ENCODE peak calls at places on chromosomes 13 and 19, in seven cellular contexts. T, Z, H, G, I, U and N are unnamed samples.
A peak's percentile ranks its signal among the peaks of the same experiment; 100 is the strongest.

GRCh38 chr13:78602561-78603239 is 652 bp downstream of the POU4F1 start:
- DNase-seq in T (no peak), U (no peak), H (no peak), Z (no peak), G (peak; percentile 32), I (no peak), N (no peak)

GRCh38 chr19:40620161-40620485 is 19.0 kb downstream of the LTBP4 start:
- DNase-seq in I (no peak), G (no peak), T (no peak), Z (no peak), H (no peak), U (no peak), N (no peak)

GRCh38 chr13:39955560-39955959 is 300.1 kb downstream of the COG6 start:
- DNase-seq in Z (no peak), G (no peak), U (no peak), H (no peak), T (no peak), I (no peak), N (no peak)

GRCh38 chr13:76965759-76966421 is 17.6 kb downstream of the ACOD1 start:
- DNase-seq in U (peak; percentile 21), Z (no peak), T (no peak), H (peak; percentile 72), I (no peak), G (peak; percentile 87), N (no peak)

GRCh38 chr19:9498183-9498902 is at the start of gene ZNF560:
- DNase-seq in H (peak; percentile 11), T (no peak), Z (no peak), U (no peak), I (no peak), G (peak; percentile 94), N (no peak)

GRCh38 chr19:9936151-9937000 is at the start of gene OLFM2:
- DNase-seq in T (peak; percentile 34), Z (no peak), G (peak; percentile 36), I (no peak), H (peak; percentile 56), U (no peak), N (no peak)

GRCh38 chr13:31699650-31700049 is 39.7 kb upstream of the RXFP2 start:
- DNase-seq in Z (no peak), H (no peak), I (no peak), G (no peak), U (peak; percentile 47), T (no peak), N (no peak)

GRCh38 chr13:41654800-41655199 is 197.4 kb downstream of the RGCC start:
- DNase-seq in T (no peak), G (no peak), I (no peak), U (no peak), Z (no peak), H (no peak), N (no peak)

GRCh38 chr19:17942181-17942580 is 9.4 kb downstream of the CCDC124 start:
- DNase-seq in Z (no peak), H (no peak), T (no peak), U (no peak), G (no peak), I (no peak), N (no peak)

GRCh38 chr19:6060600-6061391 is 49.5 kb downstream of the RFX2 start:
- DNase-seq in T (peak; percentile 8), I (no peak), H (no peak), G (peak; percentile 10), U (peak; percentile 61), Z (no peak), N (peak; percentile 91)

GRCh38 chr19:10419646-10420443 is 493 bp upstream of the PDE4A start:
- DNase-seq in G (peak; percentile 30), I (peak; percentile 84), H (no peak), T (no peak), Z (no peak), U (no peak), N (no peak)

GRCh38 chr13:77513719-77514335 is 21.7 kb upstream of the SCEL start:
- DNase-seq in I (no peak), U (no peak), G (no peak), Z (no peak), H (no peak), T (no peak), N (peak; percentile 91)

GRCh38 chr19:58181902-58182576 is 822 bp upstream of the ZNF274 start:
- DNase-seq in I (no peak), G (peak; percentile 86), U (peak; percentile 30), H (peak; percentile 36), Z (no peak), T (peak; percentile 24), N (no peak)

GRCh38 chr13:33004454-33004853 is 11.8 kb upstream of the KL start:
- DNase-seq in H (no peak), I (no peak), T (no peak), Z (no peak), G (peak; percentile 22), U (peak; percentile 32), N (no peak)

GRCh38 chr19:51686171-51686570 is 7.0 kb upstream of the SPACA6 start:
- DNase-seq in T (no peak), H (no peak), I (no peak), G (no peak), Z (no peak), U (no peak), N (no peak)

GRCh38 chr19:52941941-52942370 is 18.7 kb upstream of the ZNF888 start:
- DNase-seq in T (peak; percentile 38), Z (peak; percentile 77), H (peak; percentile 33), G (peak; percentile 28), I (no peak), U (peak; percentile 56), N (no peak)

DNA sequence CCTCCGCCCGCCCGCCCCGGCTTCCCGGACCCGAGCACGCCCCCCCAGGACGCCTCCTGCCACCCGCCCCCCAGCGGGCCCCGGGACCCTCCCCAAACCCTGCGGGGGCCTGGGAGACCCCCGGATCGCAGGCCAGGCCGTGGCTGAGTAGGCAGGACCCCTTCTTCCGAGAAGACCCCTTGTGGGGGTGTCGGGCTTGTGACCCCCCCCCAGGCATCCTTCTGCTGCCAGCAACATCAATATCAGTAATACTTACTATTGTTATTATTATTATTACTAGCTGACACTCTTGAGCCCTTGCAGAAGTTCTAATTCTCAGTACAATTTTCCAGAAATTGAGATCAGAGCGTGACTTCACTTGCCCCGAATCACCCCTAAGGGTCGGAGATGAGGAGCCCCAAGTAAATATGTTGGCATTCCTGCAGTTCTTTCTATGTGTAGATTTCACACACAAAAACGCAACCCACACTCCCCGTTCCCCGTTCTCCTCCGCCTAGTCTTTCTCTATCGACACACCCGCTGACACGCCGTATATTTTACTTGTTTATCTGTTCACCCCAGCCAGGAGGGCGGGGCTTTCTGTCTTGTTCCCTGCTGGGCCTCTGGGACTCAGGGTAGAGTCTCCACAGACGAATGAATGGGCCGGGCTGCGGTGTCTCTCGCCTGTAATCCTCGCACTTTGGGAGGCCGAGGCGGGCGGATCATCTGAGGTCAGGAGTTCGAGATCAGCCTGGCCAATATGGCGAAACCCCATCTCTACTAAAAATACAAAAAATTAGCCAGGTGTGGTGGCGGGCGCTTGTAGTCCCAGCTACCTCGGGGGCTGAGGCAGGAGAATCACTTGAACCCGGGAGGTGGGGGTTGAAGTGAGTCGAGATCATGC is 14.7 kb downstream of the TLE5 start:
- DNase-seq in H (peak; percentile 91), I (peak; percentile 63), G (peak; percentile 92), U (peak; percentile 73), T (peak; percentile 77), Z (peak; percentile 97), N (peak; percentile 97)
- TF ChIP-seq POLR2A in H (peak; percentile 31), I (peak; percentile 23), G (no peak), U (no peak), T (no peak), Z (peak; percentile 23), N (no peak)

DNA sequence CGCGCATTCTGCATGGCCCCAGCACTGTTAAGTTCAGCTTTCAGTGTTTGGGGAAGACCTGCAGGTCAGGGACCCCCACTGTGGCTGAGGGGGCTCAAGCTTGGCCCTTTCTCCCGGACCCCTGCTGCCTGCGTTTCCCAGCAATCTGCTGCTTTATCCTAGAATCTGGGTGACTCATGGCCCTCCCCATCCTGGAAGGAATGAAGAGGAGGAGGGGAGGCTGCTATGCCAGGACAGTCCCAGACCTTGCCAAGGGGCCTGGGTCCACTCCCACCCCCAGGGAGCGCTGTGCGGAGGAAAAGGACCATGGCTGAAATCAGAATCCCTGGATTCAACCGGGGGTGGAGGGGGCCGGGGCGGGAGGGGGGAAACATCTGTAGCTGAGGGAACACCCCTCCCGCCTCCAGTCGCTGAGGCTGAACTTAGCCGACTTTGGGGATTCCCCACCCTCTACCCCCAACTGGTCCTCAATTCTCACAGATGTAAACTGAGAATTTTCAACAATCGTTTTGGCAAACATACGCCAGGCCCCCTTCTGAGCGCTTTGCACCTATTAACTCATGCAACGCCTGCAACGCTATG is 20.6 kb downstream of the ZNF114 start:
- DNase-seq in Z (no peak), U (peak; percentile 42), G (no peak), H (no peak), I (no peak), T (no peak), N (no peak)
- H3K4me3 ChIP-seq in Z (peak overlapping the region; percentile 49), U (peak overlapping the region; percentile 58), G (peak overlapping the region; percentile 10), H (peak overlapping the region; percentile 43), I (peak overlapping the region; percentile 50), T (no peak overlapping the region), N (peak overlapping the region; percentile 41)

DNA sequence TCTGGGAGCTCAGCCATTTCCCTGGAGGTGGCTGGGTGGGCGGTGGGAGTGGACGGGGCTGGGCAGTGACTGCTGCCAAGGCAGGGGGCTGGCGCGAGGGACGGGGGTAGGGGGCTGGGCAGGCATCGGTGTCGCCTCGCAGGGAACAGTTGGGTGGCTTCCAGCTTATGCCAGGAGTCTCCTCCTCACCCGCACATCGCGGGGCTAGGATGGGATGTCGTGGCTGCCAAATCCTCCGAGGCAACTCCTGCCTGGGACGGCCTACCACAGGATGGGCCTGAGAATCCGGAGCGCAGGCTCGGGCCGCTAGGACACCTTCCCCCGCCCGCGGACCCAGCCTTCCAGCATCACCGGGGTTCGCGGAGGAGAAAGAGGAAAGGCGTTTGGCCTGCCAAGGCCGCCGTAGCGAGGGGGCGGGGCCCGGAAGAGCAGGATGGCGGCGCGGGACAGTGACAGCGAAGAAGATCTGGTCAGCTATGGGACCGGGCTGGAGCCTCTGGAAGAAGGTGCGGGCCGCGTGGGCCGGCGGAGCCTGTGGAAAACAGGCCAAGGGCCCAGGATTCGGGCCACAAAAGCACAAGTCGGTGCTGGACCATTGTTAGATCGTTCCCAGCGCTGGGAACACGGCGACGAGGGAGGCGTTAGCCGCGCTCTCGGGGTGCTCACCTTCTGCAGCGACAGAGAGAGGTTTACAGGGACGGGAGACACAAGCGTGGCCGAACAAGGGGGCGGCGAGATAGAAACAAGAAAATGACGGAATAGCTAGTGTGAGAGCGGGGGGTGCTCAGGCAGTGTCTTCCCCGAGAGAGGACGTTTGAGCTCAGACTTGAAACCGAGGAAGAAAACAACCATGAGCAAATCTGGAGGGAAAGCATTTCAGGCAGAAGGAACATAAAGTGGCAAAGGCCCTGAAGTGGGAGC is at the start of gene GPATCH1:
- DNase-seq in H (peak; percentile 84), U (peak; percentile 87), I (peak; percentile 71), T (peak; percentile 84), G (peak; percentile 96), Z (peak; percentile 88), N (peak; percentile 96)
- TF ChIP-seq POLR2A in H (peak; percentile 29), U (peak; percentile 68), I (peak; percentile 50), T (no peak), G (no peak), Z (peak; percentile 36), N (no peak)

GRCh38 chr13:51894239-51894638 is 32.5 kb downstream of the CCDC70 start:
- DNase-seq in Z (no peak), G (no peak), H (no peak), U (no peak), T (no peak), I (no peak), N (no peak)

GRCh38 chr13:51900471-51900870 is 38.7 kb downstream of the CCDC70 start:
- DNase-seq in G (no peak), Z (no peak), T (no peak), H (no peak), U (no peak), I (no peak), N (no peak)

GRCh38 chr13:51892657-51893056 is 30.9 kb downstream of the CCDC70 start:
- DNase-seq in H (no peak), T (no peak), I (no peak), U (no peak), G (no peak), Z (no peak), N (no peak)

GRCh38 chr13:51895906-51896888 is 34.4 kb downstream of the CCDC70 start:
- DNase-seq in I (peak; percentile 29), U (peak; percentile 63), G (peak; percentile 70), Z (peak; percentile 65), T (peak; percentile 68), H (no peak), N (no peak)
- H3K4me3 ChIP-seq in I (no peak overlapping the region), U (no peak overlapping the region), G (no peak overlapping the region), Z (no peak overlapping the region), T (no peak overlapping the region), H (no peak overlapping the region), N (no peak overlapping the region)